ENCODE peak calls at places on chromosomes 7 and 10, in ten cellular contexts. One of them, this sample, is unnamed.

GRCh38 chr7:80105706-80106408 is 28.8 kb upstream of the GNAI1 start:
- DNase-seq in breast epithelium: no peak
- DNase-seq in vagina: no peak
- DNase-seq in suprapubic skin: no peak
- DNase-seq in upper lobe of left lung: no peak
- DNase-seq in K562: no peak
- DNase-seq in stomach: no peak
- DNase-seq in transverse colon: no peak
- DNase-seq in GM12892: no peak
- DNase-seq in GM12891: no peak
- DNase-seq in this sample: no peak

GRCh38 chr10:44980309-44981171 is 1.9 kb upstream of the DEPP1 start:
- DNase-seq in upper lobe of left lung: no peak
- DNase-seq in GM12892: no peak
- DNase-seq in transverse colon: no peak
- DNase-seq in vagina: no peak
- DNase-seq in suprapubic skin: peak; percentile 80
- DNase-seq in stomach: no peak
- DNase-seq in breast epithelium: no peak
- DNase-seq in K562: no peak
- DNase-seq in GM12891: no peak
- DNase-seq in this sample: peak; percentile 66

GRCh38 chr7:120842131-120842621 is 15.8 kb downstream of the TSPAN12 start:
- DNase-seq in K562: no peak
- DNase-seq in stomach: peak; percentile 33
- DNase-seq in suprapubic skin: no peak
- DNase-seq in upper lobe of left lung: no peak
- DNase-seq in transverse colon: no peak
- DNase-seq in vagina: no peak
- DNase-seq in breast epithelium: no peak
- DNase-seq in GM12891: no peak
- DNase-seq in GM12892: no peak
- DNase-seq in this sample: no peak

GRCh38 chr7:56107954-56108258 is 1.6 kb upstream of the CHCHD2 start:
- DNase-seq in GM12891: no peak
- DNase-seq in K562: no peak
- DNase-seq in GM12892: no peak
- DNase-seq in upper lobe of left lung: no peak
- DNase-seq in transverse colon: no peak
- DNase-seq in stomach: no peak
- DNase-seq in suprapubic skin: no peak
- DNase-seq in breast epithelium: no peak
- DNase-seq in vagina: no peak
- DNase-seq in this sample: no peak

GRCh38 chr7:46710927-46711326 is 789.9 kb upstream of the IGFBP3 start:
- DNase-seq in GM12892: no peak
- DNase-seq in suprapubic skin: no peak
- DNase-seq in K562: no peak
- DNase-seq in upper lobe of left lung: no peak
- DNase-seq in GM12891: no peak
- DNase-seq in vagina: no peak
- DNase-seq in transverse colon: no peak
- DNase-seq in stomach: no peak
- DNase-seq in breast epithelium: no peak
- DNase-seq in this sample: no peak

GRCh38 chr10:66717221-66717981 is 208.4 kb upstream of the LRRTM3 start:
- DNase-seq in transverse colon: peak; percentile 14
- DNase-seq in suprapubic skin: no peak
- DNase-seq in GM12891: no peak
- DNase-seq in upper lobe of left lung: no peak
- DNase-seq in K562: no peak
- DNase-seq in vagina: no peak
- DNase-seq in stomach: no peak
- DNase-seq in breast epithelium: no peak
- DNase-seq in GM12892: no peak
- DNase-seq in this sample: no peak

GRCh38 chr10:43904831-43905230 is 256.1 kb upstream of the ZNF32 start:
- DNase-seq in breast epithelium: no peak
- DNase-seq in K562: no peak
- DNase-seq in transverse colon: no peak
- DNase-seq in GM12892: no peak
- DNase-seq in GM12891: no peak
- DNase-seq in stomach: no peak
- DNase-seq in suprapubic skin: no peak
- DNase-seq in upper lobe of left lung: no peak
- DNase-seq in vagina: no peak
- DNase-seq in this sample: no peak

GRCh38 chr7:117470777-117471176 is 9.0 kb upstream of the CFTR start:
- DNase-seq in upper lobe of left lung: peak; percentile 6
- DNase-seq in GM12891: no peak
- DNase-seq in stomach: peak; percentile 63
- DNase-seq in transverse colon: no peak
- DNase-seq in suprapubic skin: no peak
- DNase-seq in breast epithelium: no peak
- DNase-seq in GM12892: no peak
- DNase-seq in vagina: no peak
- DNase-seq in K562: no peak
- DNase-seq in this sample: no peak

GRCh38 chr7:28983396-28984190 is 25.5 kb upstream of the TRIL start:
- DNase-seq in suprapubic skin: no peak
- DNase-seq in K562: no peak
- DNase-seq in stomach: no peak
- DNase-seq in upper lobe of left lung: no peak
- DNase-seq in vagina: peak; percentile 67
- DNase-seq in GM12892: no peak
- DNase-seq in transverse colon: no peak
- DNase-seq in GM12891: no peak
- DNase-seq in breast epithelium: no peak
- DNase-seq in this sample: no peak

GRCh38 chr10:69087600-69088470 is at the start of gene SRGN:
- DNase-seq in GM12892: peak; percentile 28
- DNase-seq in stomach: peak; percentile 70
- DNase-seq in transverse colon: peak; percentile 81
- DNase-seq in upper lobe of left lung: no peak
- DNase-seq in suprapubic skin: peak; percentile 83
- DNase-seq in breast epithelium: no peak
- DNase-seq in GM12891: no peak
- DNase-seq in K562: no peak
- DNase-seq in vagina: peak; percentile 90
- DNase-seq in this sample: peak; percentile 86

GRCh38 chr7:33762153-33762902 is 143.0 kb upstream of the BMPER start:
- DNase-seq in upper lobe of left lung: no peak
- DNase-seq in transverse colon: no peak
- DNase-seq in breast epithelium: no peak
- DNase-seq in vagina: no peak
- DNase-seq in stomach: no peak
- DNase-seq in GM12892: no peak
- DNase-seq in suprapubic skin: no peak
- DNase-seq in K562: no peak
- DNase-seq in GM12891: no peak
- DNase-seq in this sample: no peak
- TF ChIP-seq POLR2A in upper lobe of left lung: no peak
- TF ChIP-seq POLR2A in transverse colon: no peak
- TF ChIP-seq POLR2A in breast epithelium: no peak
- TF ChIP-seq POLR2A in vagina: no peak
- TF ChIP-seq POLR2A in stomach: no peak
- TF ChIP-seq POLR2A in GM12892: no peak
- TF ChIP-seq POLR2A in suprapubic skin: no peak
- TF ChIP-seq POLR2A in K562: no peak
- TF ChIP-seq POLR2A in GM12891: no peak
- TF ChIP-seq POLR2A in this sample: no peak

GRCh38 chr7:84524714-84525694 is 330.4 kb upstream of the SEMA3A start:
- DNase-seq in vagina: no peak
- DNase-seq in upper lobe of left lung: no peak
- DNase-seq in breast epithelium: no peak
- DNase-seq in suprapubic skin: no peak
- DNase-seq in transverse colon: no peak
- DNase-seq in GM12892: no peak
- DNase-seq in K562: no peak
- DNase-seq in stomach: no peak
- DNase-seq in GM12891: no peak
- DNase-seq in this sample: peak; percentile 57
- TF ChIP-seq POLR2AphosphoS5 in vagina: no peak
- TF ChIP-seq POLR2AphosphoS5 in upper lobe of left lung: no peak
- TF ChIP-seq POLR2AphosphoS5 in breast epithelium: no peak
- TF ChIP-seq POLR2AphosphoS5 in suprapubic skin: no peak
- TF ChIP-seq POLR2AphosphoS5 in transverse colon: no peak
- TF ChIP-seq POLR2AphosphoS5 in GM12892: no peak
- TF ChIP-seq POLR2AphosphoS5 in K562: no peak
- TF ChIP-seq POLR2AphosphoS5 in stomach: no peak
- TF ChIP-seq POLR2AphosphoS5 in GM12891: no peak
- TF ChIP-seq POLR2AphosphoS5 in this sample: peak; percentile 12

GRCh38 chr10:3072641-3073360 is 5.5 kb downstream of the PFKP start:
- DNase-seq in stomach: no peak
- DNase-seq in GM12892: no peak
- DNase-seq in suprapubic skin: no peak
- DNase-seq in vagina: no peak
- DNase-seq in upper lobe of left lung: no peak
- DNase-seq in GM12891: no peak
- DNase-seq in K562: no peak
- DNase-seq in transverse colon: no peak
- DNase-seq in breast epithelium: no peak
- DNase-seq in this sample: peak; percentile 13
- TF ChIP-seq POLR2A in stomach: no peak
- TF ChIP-seq POLR2A in GM12892: no peak
- TF ChIP-seq POLR2A in suprapubic skin: no peak
- TF ChIP-seq POLR2A in vagina: no peak
- TF ChIP-seq POLR2A in upper lobe of left lung: no peak
- TF ChIP-seq POLR2A in GM12891: no peak
- TF ChIP-seq POLR2A in K562: no peak
- TF ChIP-seq POLR2A in transverse colon: no peak
- TF ChIP-seq POLR2A in breast epithelium: no peak
- TF ChIP-seq POLR2A in this sample: no peak

GRCh38 chr7:132080967-132081668 is 495.2 kb downstream of the PLXNA4 start:
- DNase-seq in stomach: no peak
- DNase-seq in transverse colon: peak; percentile 17
- DNase-seq in K562: no peak
- DNase-seq in breast epithelium: no peak
- DNase-seq in vagina: no peak
- DNase-seq in upper lobe of left lung: no peak
- DNase-seq in suprapubic skin: no peak
- DNase-seq in GM12892: no peak
- DNase-seq in GM12891: no peak
- DNase-seq in this sample: peak; percentile 80
- TF ChIP-seq POLR2AphosphoS5 in stomach: peak; percentile 28
- TF ChIP-seq POLR2AphosphoS5 in transverse colon: no peak
- TF ChIP-seq POLR2AphosphoS5 in K562: no peak
- TF ChIP-seq POLR2AphosphoS5 in breast epithelium: peak; percentile 7
- TF ChIP-seq POLR2AphosphoS5 in vagina: no peak
- TF ChIP-seq POLR2AphosphoS5 in upper lobe of left lung: no peak
- TF ChIP-seq POLR2AphosphoS5 in suprapubic skin: peak; percentile 19
- TF ChIP-seq POLR2AphosphoS5 in GM12892: no peak
- TF ChIP-seq POLR2AphosphoS5 in GM12891: no peak
- TF ChIP-seq POLR2AphosphoS5 in this sample: peak; percentile 43